ENCODE peak calls at places on chromosomes 16 and 17, in ten cellular contexts. One of them, this sample, is unnamed.

GRCh38 chr16:82681592-82681991 is 54.8 kb downstream of the CDH13 start:
- DNase-seq in ecto neural progenitor cell: no peak
- DNase-seq in iPS-NIHi11: no peak
- DNase-seq in activated CD4-positive, alpha-beta T cell treated with anti-CD3 and anti-CD28 coated beads for 48 hours: no peak
- DNase-seq in AG04450: no peak
- DNase-seq in HEK293T: no peak
- DNase-seq in T-helper 1 cell: no peak
- DNase-seq in SJCRH30: no peak
- DNase-seq in AG08395: no peak
- DNase-seq in NCI-H2029: no peak
- DNase-seq in this sample: no peak

GRCh38 chr17:63275318-63275967 is 170.7 kb downstream of the CYB561 start:
- DNase-seq in NCI-H2029: no peak
- DNase-seq in activated CD4-positive, alpha-beta T cell treated with anti-CD3 and anti-CD28 coated beads for 48 hours: peak
- DNase-seq in T-helper 1 cell: peak
- DNase-seq in AG08395: peak
- DNase-seq in SJCRH30: peak
- DNase-seq in ecto neural progenitor cell: no peak
- DNase-seq in AG04450: peak
- DNase-seq in iPS-NIHi11: peak
- DNase-seq in HEK293T: peak
- DNase-seq in this sample: peak

GRCh38 chr17:83109793-83110645 is 30.6 kb downstream of the METRNL start:
- DNase-seq in AG04450: peak
- DNase-seq in ecto neural progenitor cell: no peak
- DNase-seq in HEK293T: no peak
- DNase-seq in SJCRH30: peak
- DNase-seq in activated CD4-positive, alpha-beta T cell treated with anti-CD3 and anti-CD28 coated beads for 48 hours: no peak
- DNase-seq in AG08395: peak
- DNase-seq in T-helper 1 cell: no peak
- DNase-seq in NCI-H2029: peak
- DNase-seq in iPS-NIHi11: peak
- DNase-seq in this sample: peak

GRCh38 chr16:56855936-56856335 is 9.1 kb upstream of the SLC12A3 start:
- DNase-seq in AG08395: no peak
- DNase-seq in T-helper 1 cell: no peak
- DNase-seq in SJCRH30: no peak
- DNase-seq in HEK293T: no peak
- DNase-seq in activated CD4-positive, alpha-beta T cell treated with anti-CD3 and anti-CD28 coated beads for 48 hours: no peak
- DNase-seq in iPS-NIHi11: no peak
- DNase-seq in AG04450: no peak
- DNase-seq in ecto neural progenitor cell: no peak
- DNase-seq in NCI-H2029: no peak
- DNase-seq in this sample: no peak

GRCh38 chr17:79658811-79659207 is 48.0 kb upstream of the RBFOX3 start:
- DNase-seq in ecto neural progenitor cell: peak
- DNase-seq in NCI-H2029: no peak
- DNase-seq in activated CD4-positive, alpha-beta T cell treated with anti-CD3 and anti-CD28 coated beads for 48 hours: peak
- DNase-seq in T-helper 1 cell: no peak
- DNase-seq in iPS-NIHi11: no peak
- DNase-seq in HEK293T: peak
- DNase-seq in SJCRH30: no peak
- DNase-seq in AG08395: no peak
- DNase-seq in AG04450: no peak
- DNase-seq in this sample: no peak

GRCh38 chr16:77951788-77952187 is 70.6 kb upstream of the CLEC3A start:
- DNase-seq in AG04450: no peak
- DNase-seq in T-helper 1 cell: no peak
- DNase-seq in HEK293T: peak
- DNase-seq in activated CD4-positive, alpha-beta T cell treated with anti-CD3 and anti-CD28 coated beads for 48 hours: no peak
- DNase-seq in SJCRH30: no peak
- DNase-seq in AG08395: no peak
- DNase-seq in ecto neural progenitor cell: no peak
- DNase-seq in iPS-NIHi11: peak
- DNase-seq in NCI-H2029: peak
- DNase-seq in this sample: no peak

GRCh38 chr17:64750478-64750877 is 88.4 kb upstream of the SMURF2 start:
- DNase-seq in AG04450: no peak
- DNase-seq in NCI-H2029: no peak
- DNase-seq in SJCRH30: no peak
- DNase-seq in iPS-NIHi11: no peak
- DNase-seq in T-helper 1 cell: no peak
- DNase-seq in activated CD4-positive, alpha-beta T cell treated with anti-CD3 and anti-CD28 coated beads for 48 hours: no peak
- DNase-seq in AG08395: no peak
- DNase-seq in HEK293T: no peak
- DNase-seq in ecto neural progenitor cell: no peak
- DNase-seq in this sample: no peak

GRCh38 chr17:42276609-42277341 is 584 bp upstream of the STAT5B start:
- DNase-seq in ecto neural progenitor cell: peak
- DNase-seq in activated CD4-positive, alpha-beta T cell treated with anti-CD3 and anti-CD28 coated beads for 48 hours: peak
- DNase-seq in NCI-H2029: peak
- DNase-seq in SJCRH30: peak
- DNase-seq in AG08395: peak
- DNase-seq in iPS-NIHi11: peak
- DNase-seq in HEK293T: peak
- DNase-seq in T-helper 1 cell: no peak
- DNase-seq in AG04450: peak
- DNase-seq in this sample: no peak

GRCh38 chr17:19302791-19303233 is 59.7 kb downstream of the B9D1 start:
- DNase-seq in iPS-NIHi11: no peak
- DNase-seq in AG04450: no peak
- DNase-seq in ecto neural progenitor cell: no peak
- DNase-seq in activated CD4-positive, alpha-beta T cell treated with anti-CD3 and anti-CD28 coated beads for 48 hours: no peak
- DNase-seq in SJCRH30: peak
- DNase-seq in NCI-H2029: no peak
- DNase-seq in AG08395: no peak
- DNase-seq in HEK293T: no peak
- DNase-seq in T-helper 1 cell: no peak
- DNase-seq in this sample: no peak

GRCh38 chr17:59369026-59369724 is 37.7 kb downstream of the YPEL2 start:
- DNase-seq in NCI-H2029: no peak
- DNase-seq in AG04450: no peak
- DNase-seq in HEK293T: no peak
- DNase-seq in AG08395: no peak
- DNase-seq in T-helper 1 cell: no peak
- DNase-seq in ecto neural progenitor cell: no peak
- DNase-seq in activated CD4-positive, alpha-beta T cell treated with anti-CD3 and anti-CD28 coated beads for 48 hours: no peak
- DNase-seq in SJCRH30: no peak
- DNase-seq in iPS-NIHi11: no peak
- DNase-seq in this sample: no peak

GRCh38 chr16:85912271-85912974 is 13.5 kb downstream of the IRF8 start:
- DNase-seq in HEK293T: no peak
- DNase-seq in T-helper 1 cell: no peak
- DNase-seq in SJCRH30: peak
- DNase-seq in NCI-H2029: no peak
- DNase-seq in iPS-NIHi11: no peak
- DNase-seq in ecto neural progenitor cell: peak
- DNase-seq in activated CD4-positive, alpha-beta T cell treated with anti-CD3 and anti-CD28 coated beads for 48 hours: no peak
- DNase-seq in AG04450: peak
- DNase-seq in AG08395: no peak
- DNase-seq in this sample: no peak

GRCh38 chr17:79393358-79394038 is 217.4 kb downstream of the RBFOX3 start:
- DNase-seq in SJCRH30: peak
- DNase-seq in iPS-NIHi11: peak
- DNase-seq in NCI-H2029: peak
- DNase-seq in ecto neural progenitor cell: peak
- DNase-seq in HEK293T: peak
- DNase-seq in activated CD4-positive, alpha-beta T cell treated with anti-CD3 and anti-CD28 coated beads for 48 hours: peak
- DNase-seq in AG04450: peak
- DNase-seq in T-helper 1 cell: peak
- DNase-seq in AG08395: peak
- DNase-seq in this sample: no peak

GRCh38 chr17:7477392-7478275 is 1.8 kb downstream of the ZBTB4 start:
- DNase-seq in NCI-H2029: no peak
- DNase-seq in SJCRH30: no peak
- DNase-seq in HEK293T: no peak
- DNase-seq in AG04450: peak
- DNase-seq in ecto neural progenitor cell: no peak
- DNase-seq in AG08395: peak
- DNase-seq in activated CD4-positive, alpha-beta T cell treated with anti-CD3 and anti-CD28 coated beads for 48 hours: peak
- DNase-seq in iPS-NIHi11: peak
- DNase-seq in T-helper 1 cell: no peak
- DNase-seq in this sample: peak

GRCh38 chr16:28260193-28260592 is 32.1 kb upstream of the SBK1 start:
- DNase-seq in NCI-H2029: no peak
- DNase-seq in HEK293T: no peak
- DNase-seq in AG08395: no peak
- DNase-seq in iPS-NIHi11: no peak
- DNase-seq in T-helper 1 cell: no peak
- DNase-seq in ecto neural progenitor cell: no peak
- DNase-seq in activated CD4-positive, alpha-beta T cell treated with anti-CD3 and anti-CD28 coated beads for 48 hours: no peak
- DNase-seq in AG04450: no peak
- DNase-seq in SJCRH30: no peak
- DNase-seq in this sample: no peak

GRCh38 chr16:50841081-50841886 is 99.4 kb downstream of the CYLD start:
- DNase-seq in AG08395: no peak
- DNase-seq in iPS-NIHi11: peak
- DNase-seq in SJCRH30: no peak
- DNase-seq in AG04450: no peak
- DNase-seq in HEK293T: no peak
- DNase-seq in ecto neural progenitor cell: peak
- DNase-seq in NCI-H2029: no peak
- DNase-seq in T-helper 1 cell: peak
- DNase-seq in activated CD4-positive, alpha-beta T cell treated with anti-CD3 and anti-CD28 coated beads for 48 hours: peak
- DNase-seq in this sample: no peak

This sample was measured in GM04503.